ENCODE peak calls at places on chromosomes 3 and 15, in four cellular contexts. C is right cardiac atrium, P is left ventricle myocardium inferior, H is GM23338. K is an unnamed sample. For H3K4me1, the result is how much of the 10 kb centered on the place peaks cover.

GRCh38 chr15:40320931-40321371 is 2.5 kb upstream of the INAFM2 start:
- DNase-seq in H (peak), P (no peak), C (no peak), K (peak)

GRCh38 chr15:99408236-99409096 is 157.2 kb downstream of the LRRC28 start:
- DNase-seq in P (peak), H (no peak), C (peak), K (no peak)

GRCh38 chr15:101026686-101027272 is 107.6 kb downstream of the LRRK1 start:
- DNase-seq in P (no peak), C (no peak), H (no peak), K (no peak)

GRCh38 chr3:149442845-149443544 is 31.5 kb upstream of the TM4SF4 start:
- DNase-seq in C (no peak), H (no peak), P (no peak), K (no peak)

GRCh38 chr3:8210752-8211405 is 290.7 kb upstream of the LMCD1 start:
- DNase-seq in C (no peak), H (no peak), P (no peak), K (no peak)

GRCh38 chr15:88440021-88440420 is 27.2 kb downstream of the MRPL46 start:
- DNase-seq in C (no peak), H (no peak), P (no peak), K (no peak)

GRCh38 chr3:187799942-187800637 is 54.8 kb upstream of the BCL6 start:
- DNase-seq in C (no peak), P (no peak), H (no peak), K (peak)

GRCh38 chr3:128107809-128108208 is 15.8 kb downstream of the RUVBL1 start:
- DNase-seq in P (peak), H (no peak), C (peak), K (no peak)

GRCh38 chr15:67548532-67548852 is 6.0 kb downstream of the MAP2K5 start:
- DNase-seq in C (no peak), P (no peak), H (no peak), K (no peak)

GRCh38 chr15:83499476-83499875 is 52.3 kb downstream of the SH3GL3 start:
- DNase-seq in P (no peak), H (no peak), C (no peak), K (no peak)

GRCh38 chr3:184687363-184688049 is 24.4 kb downstream of the MAGEF1 start:
- DNase-seq in H (no peak), P (peak), C (peak), K (no peak)

GRCh38 chr3:112034436-112034835 is at the start of gene TMPRSS7:
- DNase-seq in H (no peak), P (no peak), C (no peak), K (no peak)

GRCh38 chr3:185716436-185717090 is 108.3 kb downstream of the IGF2BP2 start:
- DNase-seq in H (peak), P (no peak), C (no peak), K (no peak)

GRCh38 chr15:29031502-29032228 is 145.9 kb downstream of the APBA2 start:
- DNase-seq in P (no peak), H (no peak), C (no peak), K (peak)

GRCh38 chr15:92910451-92910850 is 10.3 kb downstream of the CHD2 start:
- DNase-seq in C (no peak), H (no peak), P (no peak), K (no peak)

GRCh38 chr3:58188173-58188564 is 22.6 kb downstream of the DNASE1L3 start:
- DNase-seq in H (no peak), P (no peak), C (no peak), K (no peak)

GRCh38 chr3:170226426-170226960 is 4.3 kb downstream of the PRKCI start:
- DNase-seq in P (no peak), H (no peak), C (no peak), K (no peak)

GRCh38 chr3:123642182-123642956 is 57.5 kb upstream of the HACD2 start:
- DNase-seq in P (peak), H (peak), C (peak), K (peak)

DNA sequence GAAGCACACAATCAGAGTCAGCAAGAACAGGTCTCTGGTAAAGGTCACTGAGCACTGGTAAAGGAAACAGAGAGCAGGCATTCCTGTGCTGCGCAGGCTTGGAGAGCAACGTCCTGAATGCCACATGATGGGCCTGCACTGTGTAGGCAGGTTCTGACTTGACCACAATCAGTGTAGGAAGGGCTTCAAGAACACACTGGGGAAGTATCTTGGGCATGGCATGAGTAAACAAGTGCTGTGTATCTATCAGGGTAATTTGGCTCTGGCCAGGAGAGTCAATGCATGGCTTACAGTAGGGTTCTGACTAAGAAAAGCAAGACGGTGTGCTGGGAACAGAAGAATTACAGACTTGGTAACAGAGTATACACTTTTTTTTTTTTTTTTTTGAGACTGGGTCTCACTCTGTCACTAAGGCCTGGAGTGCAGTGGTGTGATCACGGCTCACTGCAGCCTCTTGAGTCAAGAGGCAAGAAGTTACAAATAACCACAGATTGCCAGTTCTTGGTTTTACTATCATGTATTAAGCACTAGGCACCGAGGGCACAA is 30.6 kb downstream of the TBC1D2B start:
- DNase-seq in C (no peak), P (no peak), H (no peak), K (no peak)
- H3K27ac ChIP-seq in C (peak), P (peak), H (no peak), K (peak)

GRCh38 chr15:76336254-76337046 is at the start of gene ISL2:
- DNase-seq in C (peak), P (no peak), H (peak), K (peak)
- H3K4me1 ChIP-seq in C (under half), P (half or more), H (under half), K (half or more)

GRCh38 chr3:168249539-168250414 is 154.1 kb upstream of the GOLIM4 start:
- DNase-seq in P (peak), H (peak), C (peak), K (no peak)

GRCh38 chr3:168251371-168251770 is 155.6 kb upstream of the GOLIM4 start:
- DNase-seq in C (no peak), H (no peak), P (no peak), K (no peak)

GRCh38 chr3:168250415-168250861 is 154.7 kb upstream of the GOLIM4 start:
- DNase-seq in P (no peak), C (no peak), H (no peak), K (no peak)

GRCh38 chr3:168249048-168249538 is 153.4 kb upstream of the GOLIM4 start:
- DNase-seq in C (no peak), H (no peak), P (no peak), K (no peak)

DNA sequence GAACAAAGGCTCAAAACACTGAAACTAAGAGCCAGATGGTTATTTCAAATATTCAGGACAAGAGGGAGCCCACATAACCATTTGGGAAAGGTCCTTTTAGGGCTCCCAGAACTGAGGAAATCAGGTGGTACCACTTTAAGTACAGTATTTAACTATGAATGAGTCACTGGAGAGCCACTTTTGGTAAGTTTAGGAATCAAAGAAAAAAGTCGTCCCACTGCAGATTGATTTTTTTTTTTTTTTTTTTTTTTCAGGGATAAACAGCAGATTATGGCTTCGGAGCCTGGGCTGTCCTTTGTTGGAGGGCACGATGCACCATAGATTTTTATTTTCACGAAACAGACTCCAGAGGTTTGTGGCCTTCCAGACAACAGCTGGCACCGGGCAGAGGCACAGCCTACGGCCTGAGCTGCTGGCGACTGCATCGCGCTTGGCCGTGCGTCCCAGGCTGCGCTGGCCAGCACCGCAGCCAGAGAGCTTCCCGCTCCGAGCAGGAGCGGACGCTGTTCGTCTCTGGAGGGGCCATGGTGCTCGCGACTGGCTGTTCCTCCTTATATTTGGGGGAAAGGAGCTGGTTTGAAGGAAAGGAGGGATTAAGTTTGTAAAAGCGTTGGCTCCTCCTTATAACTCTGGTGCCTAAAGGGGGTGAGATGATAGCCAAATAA is 152.8 kb upstream of the GOLIM4 start:
- DNase-seq in P (no peak), C (peak), H (peak), K (no peak)
- H3K27ac ChIP-seq in P (no peak), C (no peak), H (no peak), K (no peak)

GRCh38 chr3:29695201-29695904 is 414.5 kb downstream of the RBMS3 start:
- DNase-seq in H (no peak), C (no peak), P (no peak), K (no peak)
- H3K4me1 ChIP-seq in H (under half), C (under half), P (half or more), K (under half)

DNA sequence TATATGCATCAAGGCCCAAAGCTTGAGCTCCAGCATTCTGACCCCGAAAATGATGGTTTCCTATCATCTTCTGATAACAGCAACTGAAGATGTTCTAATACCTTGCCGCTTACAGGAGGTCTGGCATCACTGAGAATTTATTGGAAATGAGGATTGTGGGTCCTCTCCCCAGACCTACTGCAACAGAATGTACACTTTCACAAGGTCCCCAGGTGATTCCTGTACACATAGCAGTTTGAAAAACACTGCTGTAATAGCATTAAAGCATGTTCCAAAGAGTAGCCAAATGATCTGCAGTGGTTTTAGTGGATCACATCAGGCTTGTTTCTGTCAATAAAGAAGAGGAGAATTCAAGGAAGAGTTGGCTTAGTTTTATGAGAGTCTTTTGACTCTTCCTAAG is 11.3 kb downstream of the TGFBR2 start:
- DNase-seq in H (no peak), P (no peak), C (no peak), K (no peak)
- H3K27ac ChIP-seq in H (peak), P (peak), C (no peak), K (peak)

DNA sequence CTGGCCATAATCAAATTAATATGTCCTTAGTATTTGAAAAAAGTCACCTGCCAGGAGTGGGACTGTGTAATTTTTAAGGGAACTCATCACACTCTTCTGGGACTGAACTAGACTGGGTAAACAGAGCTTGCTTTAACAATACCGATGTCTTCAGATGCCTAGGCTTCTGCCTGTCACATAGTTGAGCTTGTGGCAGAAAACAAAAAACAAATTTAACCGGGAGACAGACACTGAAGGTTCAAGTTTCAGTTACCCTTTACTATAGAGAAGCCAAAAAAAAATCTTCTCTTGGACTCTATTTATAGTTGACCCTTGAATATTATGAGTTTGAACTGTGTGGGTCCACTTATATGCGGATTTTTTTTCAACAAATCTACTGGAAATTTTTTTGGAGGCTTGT is 10.8 kb downstream of the PPP1R2 start:
- DNase-seq in C (no peak), H (no peak), P (no peak), K (no peak)
- H3K4me1 ChIP-seq in C (under half), H (under half), P (under half), K (half or more)

DNA sequence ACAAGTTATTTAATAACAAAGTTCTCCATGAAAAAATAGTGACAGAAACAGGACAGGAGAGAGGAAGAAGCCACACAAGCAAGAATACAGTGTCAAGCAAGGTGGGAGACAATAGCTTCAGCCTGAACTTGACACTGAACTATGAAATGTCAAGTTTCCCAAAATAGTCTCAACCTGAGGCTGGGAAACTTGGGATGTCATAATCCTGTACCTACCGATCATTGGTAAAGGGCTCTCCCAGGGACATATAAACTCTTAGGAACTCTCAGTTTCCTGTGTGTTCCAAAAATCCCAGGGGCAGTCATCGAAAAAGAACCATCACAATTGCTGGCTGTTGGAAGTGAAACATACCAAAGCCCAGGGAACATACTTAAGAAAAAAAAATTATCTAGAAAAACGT is 211.6 kb downstream of the P3H2 start:
- DNase-seq in C (no peak), H (no peak), P (no peak), K (no peak)
- H3K27ac ChIP-seq in C (no peak), H (no peak), P (no peak), K (no peak)

K was measured in CD4-positive, CD25-positive, alpha-beta regulatory T cell.